ENCODE peak calls at places on chromosomes 16 and 17, in ten cellular contexts. M is fibroblast of lung, A is AG09319, G is mucosa of descending colon, X is lower lobe of right lung, Y is WTC11, Z is left ventricle myocardium inferior, L is nephron progenitor cell, J is colonic mucosa, R is A673. U is an unnamed sample.

GRCh38 chr16:12311887-12312286 is 335.4 kb downstream of the SNX29 start:
- DNase-seq in R (no peak), Z (no peak), J (no peak), M (no peak), A (no peak), G (no peak), L (no peak), X (no peak), Y (no peak), U (no peak)

GRCh38 chr16:11729787-11730186 is 12.9 kb downstream of the TXNDC11 start:
- DNase-seq in Z (no peak), M (no peak), J (no peak), Y (no peak), R (no peak), X (no peak), A (no peak), L (no peak), G (no peak), U (no peak)

GRCh38 chr16:81560979-81561657 is 116.5 kb downstream of the CMIP start:
- DNase-seq in L (no peak), G (no peak), Z (no peak), X (peak; percentile 21), Y (no peak), A (no peak), M (peak; percentile 55), J (no peak), R (no peak), U (no peak)

GRCh38 chr17:48310748-48311213 is 119.2 kb downstream of the SKAP1 start:
- DNase-seq in R (no peak), G (no peak), Y (peak; percentile 39), L (peak; percentile 79), A (no peak), M (no peak), X (no peak), J (no peak), Z (no peak), U (no peak)

GRCh38 chr16:1635070-1635469 is 22.9 kb downstream of the CRAMP1 start:
- DNase-seq in J (no peak), X (no peak), Y (no peak), G (no peak), Z (no peak), L (no peak), M (no peak), A (no peak), R (no peak), U (no peak)

GRCh38 chr17:57544381-57544780 is 200.7 kb downstream of the CCDC182 start:
- DNase-seq in A (no peak), R (no peak), Z (no peak), J (no peak), L (no peak), Y (no peak), G (no peak), X (no peak), M (no peak), U (no peak)

GRCh38 chr17:17784599-17785264 is 52.1 kb downstream of the SREBF1 start:
- DNase-seq in J (no peak), R (peak; percentile 81), L (no peak), A (no peak), Y (no peak), M (no peak), X (no peak), G (no peak), Z (no peak), U (no peak)

GRCh38 chr16:87329436-87330256 is 12.5 kb upstream of the C16orf95 start:
- DNase-seq in M (no peak), R (no peak), X (peak; percentile 20), L (no peak), Z (no peak), Y (no peak), G (no peak), A (no peak), J (no peak), U (no peak)

GRCh38 chr16:81401035-81401950 is 43.3 kb upstream of the CMIP start:
- DNase-seq in X (no peak), R (no peak), G (no peak), M (peak; percentile 73), J (no peak), Y (no peak), A (peak; percentile 16), Z (no peak), L (no peak), U (no peak)

GRCh38 chr17:14156689-14157088 is 80.0 kb downstream of the CDRT15 start:
- DNase-seq in Y (no peak), J (no peak), M (peak; percentile 19), Z (no peak), L (no peak), R (peak; percentile 9), A (peak; percentile 83), G (no peak), X (no peak), U (no peak)

GRCh38 chr16:59611556-59611955 is 877.4 kb upstream of the GOT2 start:
- DNase-seq in Z (no peak), R (no peak), J (no peak), M (peak; percentile 61), X (no peak), L (no peak), A (no peak), G (no peak), Y (no peak), U (no peak)

GRCh38 chr17:5825717-5826330 is 241.5 kb upstream of the NLRP1 start:
- DNase-seq in Y (no peak), R (no peak), L (peak; percentile 38), J (no peak), G (no peak), A (no peak), M (peak; percentile 56), X (no peak), Z (no peak), U (peak; percentile 77)

GRCh38 chr16:11583171-11583570 is 3.5 kb downstream of the LITAF start:
- DNase-seq in Y (no peak), M (peak; percentile 95), J (no peak), Z (no peak), R (no peak), L (no peak), X (no peak), G (no peak), A (peak; percentile 18), U (no peak)

GRCh38 chr17:74442670-74443515 is 11.0 kb downstream of the GPRC5C start:
- DNase-seq in Z (peak; percentile 94), G (peak; percentile 93), A (no peak), R (no peak), L (peak; percentile 75), Y (peak; percentile 66), M (no peak), X (peak; percentile 91), J (peak; percentile 94), U (no peak)

GRCh38 chr16:35186045-35186759 is 1726.8 kb downstream of the TP53TG3F start:
- DNase-seq in J (no peak), Z (no peak), A (no peak), G (no peak), L (no peak), X (peak; percentile 16), M (no peak), R (no peak), Y (no peak), U (no peak)

GRCh38 chr16:35184356-35184870 is 1725.0 kb downstream of the TP53TG3F start:
- DNase-seq in R (no peak), Y (no peak), G (peak; percentile 17), A (no peak), J (no peak), L (no peak), X (no peak), Z (no peak), M (no peak), U (no peak)

GRCh38 chr16:35185366-35186044 is 1726.1 kb downstream of the TP53TG3F start:
- DNase-seq in X (no peak), R (no peak), A (no peak), Y (no peak), G (peak; percentile 23), Z (no peak), M (no peak), J (no peak), L (no peak), U (no peak)

GRCh38 chr16:35187665-35188225 is 1728.3 kb downstream of the TP53TG3F start:
- DNase-seq in A (no peak), L (no peak), J (no peak), Y (no peak), G (no peak), Z (no peak), R (no peak), M (no peak), X (no peak), U (no peak)

GRCh38 chr16:35188288-35189155 is 1729.1 kb downstream of the TP53TG3F start:
- DNase-seq in X (peak; percentile 34), L (no peak), R (no peak), A (no peak), M (no peak), J (no peak), Y (no peak), Z (no peak), G (peak; percentile 12), U (no peak)
- TF ChIP-seq CTCF in X (no peak), L (no peak), R (no peak), A (no peak), M (no peak), J (no peak), Y (no peak), Z (peak; percentile 52), G (no peak), U (no peak)

GRCh38 chr17:43979011-43979410 is 25.3 kb upstream of the PYY start:
- DNase-seq in J (no peak), R (no peak), X (no peak), G (no peak), A (peak; percentile 20), Y (no peak), L (no peak), Z (no peak), M (no peak), U (no peak)
- TF ChIP-seq CTCF in J (no peak), R (no peak), X (no peak), G (no peak), A (no peak), Y (no peak), L (no peak), Z (no peak), M (no peak), U (no peak)

DNA sequence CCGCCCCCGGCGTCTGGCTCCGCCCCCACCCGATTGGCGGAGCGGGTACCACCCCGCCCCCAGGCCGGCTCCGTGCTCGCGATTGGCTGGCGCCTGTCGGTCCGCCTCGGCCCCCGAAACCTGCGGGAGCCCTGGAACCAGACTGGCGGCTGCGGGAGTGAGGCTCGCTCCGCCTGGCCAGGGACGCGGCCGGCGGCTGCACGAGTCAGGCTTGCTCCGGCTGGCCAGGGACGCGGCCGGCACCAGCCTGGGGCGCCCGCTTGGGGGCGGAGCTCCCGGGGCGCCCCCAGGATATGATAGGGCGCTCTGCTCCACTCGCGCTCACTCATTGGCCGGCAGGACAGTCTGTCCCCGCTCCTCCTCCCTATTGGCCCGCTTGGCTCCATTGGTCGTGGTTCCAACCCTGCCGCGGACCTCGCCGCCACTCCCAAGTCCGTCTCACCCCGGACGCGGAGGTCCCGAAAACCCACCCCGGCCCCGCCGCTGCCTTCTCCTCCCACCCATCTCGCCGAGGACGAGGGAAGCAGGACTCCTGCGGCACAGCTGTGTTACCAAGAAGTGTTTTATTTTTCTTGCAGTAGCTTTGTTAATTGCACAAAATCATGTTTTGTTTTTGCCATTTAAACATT is 340 bp upstream of the ROGDI start:
- DNase-seq in L (peak; percentile 93), J (peak; percentile 93), G (peak; percentile 95), R (peak; percentile 92), Z (peak; percentile 94), A (peak; percentile 68), Y (peak; percentile 91), M (peak; percentile 91), X (peak; percentile 94), U (peak; percentile 96)
- TF ChIP-seq CTCF in L (no peak), J (no peak), G (no peak), R (no peak), Z (peak; percentile 54), A (no peak), Y (no peak), M (peak; percentile 3), X (peak; percentile 32), U (peak; percentile 18)

GRCh38 chr16:52709286-52709685 is 162.3 kb upstream of the TOX3 start:
- DNase-seq in Y (no peak), M (no peak), L (no peak), Z (no peak), R (no peak), G (no peak), X (no peak), A (no peak), J (no peak), U (no peak)
- TF ChIP-seq CTCF in Y (no peak), M (no peak), L (no peak), Z (no peak), R (peak; percentile 13), G (no peak), X (no peak), A (no peak), J (no peak), U (no peak)

U was measured in osteocyte.